ENCODE peak calls at places on chromosomes 1 and 21, in five cellular contexts. Y is nephron progenitor cell, E is cardiac muscle cell, P is progenitor cell of endocrine pancreas, M is RWPE1. S is an unnamed sample.

GRCh38 chr1:28898267-28898955 is 16.0 kb upstream of the EPB41 start:
- DNase-seq in M (no peak), E (no peak), P (no peak), Y (no peak), S (no peak)

GRCh38 chr1:150268342-150268705 is 492 bp downstream of the APH1A start:
- DNase-seq in Y (no peak), M (peak), P (no peak), E (peak), S (peak)

GRCh38 chr1:39204441-39205081 is at the start of gene MACF1:
- DNase-seq in P (no peak), E (peak), Y (peak), M (peak), S (no peak)

GRCh38 chr1:78370356-78370755 is 120.4 kb upstream of the PTGFR start:
- DNase-seq in E (peak), Y (no peak), P (no peak), M (peak), S (no peak)

GRCh38 chr1:232283864-232284263 is 346.1 kb downstream of the SIPA1L2 start:
- DNase-seq in E (no peak), Y (peak), M (no peak), P (no peak), S (no peak)

GRCh38 chr1:67618285-67619018 is 66.5 kb upstream of the GADD45A start:
- DNase-seq in M (peak), P (no peak), Y (no peak), E (peak), S (no peak)

GRCh38 chr1:67735806-67736627 is 51.0 kb downstream of the GADD45A start:
- DNase-seq in E (peak), P (no peak), Y (peak), M (peak), S (peak)

GRCh38 chr1:18007391-18008106 is 100.0 kb upstream of the IGSF21 start:
- DNase-seq in P (no peak), Y (no peak), M (no peak), E (no peak), S (no peak)

GRCh38 chr1:30264672-30265025 is 458.7 kb downstream of the MATN1 start:
- DNase-seq in Y (no peak), P (no peak), E (no peak), M (no peak), S (no peak)

GRCh38 chr1:206456577-206457375 is 13.5 kb upstream of the IKBKE start:
- DNase-seq in P (no peak), Y (no peak), M (peak), E (no peak), S (no peak)

GRCh38 chr1:224432672-224433040 is 1.9 kb downstream of the WDR26 start:
- DNase-seq in M (no peak), E (peak), Y (no peak), P (no peak), S (no peak)

GRCh38 chr1:30777060-30777905 is 19.7 kb upstream of the LAPTM5 start:
- DNase-seq in E (no peak), P (no peak), Y (no peak), M (no peak), S (no peak)

GRCh38 chr1:11354893-11355593 is 82.0 kb downstream of the UBIAD1 start:
- DNase-seq in Y (no peak), E (no peak), P (no peak), M (no peak), S (no peak)

GRCh38 chr1:27555700-27556424 is 48.1 kb downstream of the AHDC1 start:
- DNase-seq in Y (no peak), P (no peak), E (peak), M (no peak), S (no peak)

GRCh38 chr1:35324486-35324885 is 56.0 kb downstream of the ZMYM4 start:
- DNase-seq in Y (no peak), M (no peak), P (no peak), E (peak), S (no peak)

GRCh38 chr21:26506951-26507350 is 66.1 kb downstream of the CYYR1 start:
- DNase-seq in E (peak), M (peak), Y (no peak), P (no peak), S (no peak)

GRCh38 chr1:239811211-239811902 is 280.3 kb upstream of the FMN2 start:
- DNase-seq in E (no peak), P (no peak), M (no peak), Y (peak), S (no peak)

GRCh38 chr1:68211781-68212180 is 20.5 kb downstream of the WLS start:
- DNase-seq in Y (no peak), E (no peak), P (no peak), M (no peak), S (no peak)

GRCh38 chr1:6923955-6924890 is 139.0 kb downstream of the CAMTA1 start:
- DNase-seq in Y (no peak), P (no peak), E (no peak), M (no peak), S (no peak)

GRCh38 chr1:37078866-37079265 is 44.6 kb upstream of the GRIK3 start:
- DNase-seq in Y (no peak), M (no peak), P (no peak), E (no peak), S (no peak)

GRCh38 chr1:238279694-238280380 is 389.1 kb upstream of the ZP4 start:
- DNase-seq in M (no peak), E (no peak), P (no peak), Y (no peak), S (no peak)

GRCh38 chr1:25120286-25120685 is 112.0 kb downstream of the SYF2 start:
- DNase-seq in E (no peak), Y (no peak), M (no peak), P (no peak), S (no peak)

GRCh38 chr1:153678519-153679336 is at the start of gene NPR1:
- DNase-seq in E (peak), P (no peak), M (no peak), Y (peak), S (peak)

GRCh38 chr1:101051688-101052638 is 26.4 kb upstream of the DPH5 start:
- DNase-seq in M (no peak), Y (no peak), P (no peak), E (no peak), S (no peak)

GRCh38 chr1:82124987-82125638 is 324.4 kb downstream of the ADGRL2 start:
- DNase-seq in Y (no peak), M (no peak), P (no peak), E (no peak), S (no peak)

GRCh38 chr1:225877570-225877969 is 4.6 kb downstream of the TMEM63A start:
- DNase-seq in E (peak), Y (peak), M (no peak), P (no peak), S (peak)

GRCh38 chr1:29736582-29737188 is 500.4 kb downstream of the PTPRU start:
- DNase-seq in P (peak), E (peak), Y (peak), M (peak), S (peak)

GRCh38 chr1:59242345-59242744 is 54.5 kb upstream of the FGGY start:
- DNase-seq in Y (no peak), P (no peak), E (no peak), M (no peak), S (no peak)

GRCh38 chr1:25926731-25927496 is 20.7 kb upstream of the STMN1 start:
- DNase-seq in M (no peak), E (no peak), Y (no peak), P (no peak), S (no peak)

GRCh38 chr1:206714331-206715058 is 29.8 kb downstream of the MAPKAPK2 start:
- DNase-seq in Y (no peak), P (no peak), M (peak), E (no peak), S (peak)

DNA sequence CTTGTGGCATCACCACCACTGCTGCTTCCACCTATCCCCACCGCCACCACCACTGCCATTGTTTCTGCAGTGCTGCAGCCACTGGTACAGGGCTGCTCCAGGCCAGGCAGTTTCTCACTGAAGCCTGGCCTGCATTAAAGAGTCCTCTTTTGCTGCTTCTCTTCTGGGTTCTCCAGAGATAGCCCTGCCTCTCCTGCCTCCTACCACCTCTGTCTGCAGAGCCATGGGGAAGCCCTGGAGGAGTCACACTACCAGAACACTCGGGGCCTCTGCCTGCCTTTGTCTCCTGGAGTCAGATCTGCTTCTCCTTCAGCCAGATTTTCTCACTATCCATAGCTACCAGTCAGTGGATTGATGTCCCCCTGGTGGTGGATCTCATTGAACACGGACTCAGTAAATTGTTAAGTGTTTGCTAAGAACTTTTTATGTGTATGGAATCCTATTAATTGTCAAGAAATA is 37.7 kb upstream of the DDAH1 start:
- DNase-seq in Y (peak), M (peak), P (no peak), E (peak), S (peak)
- TF ChIP-seq CTCF in Y (peak), M (peak), P (peak), E (peak), S (peak)

GRCh38 chr1:21705303-21705980 is 36.3 kb upstream of the RAP1GAP start:
- DNase-seq in M (no peak), P (no peak), Y (no peak), E (no peak), S (no peak)

GRCh38 chr1:21702780-21703179 is 33.6 kb upstream of the RAP1GAP start:
- DNase-seq in M (no peak), Y (no peak), P (no peak), E (no peak), S (no peak)

GRCh38 chr1:21704055-21704660 is 35.0 kb upstream of the RAP1GAP start:
- DNase-seq in P (no peak), Y (no peak), M (no peak), E (no peak), S (no peak)

GRCh38 chr1:21701401-21701800 is 32.2 kb upstream of the RAP1GAP start:
- DNase-seq in Y (no peak), M (no peak), P (no peak), E (no peak), S (no peak)

GRCh38 chr1:21703318-21703963 is 34.3 kb upstream of the RAP1GAP start:
- DNase-seq in E (peak), P (no peak), M (peak), Y (no peak), S (no peak)
- TF ChIP-seq CTCF in E (peak), P (peak), M (peak), Y (peak), S (no peak)

GRCh38 chr1:145960468-145961108 is 2.8 kb upstream of the LIX1L start:
- DNase-seq in Y (peak), M (no peak), E (peak), P (peak), S (peak)
- TF ChIP-seq CTCF in Y (peak), M (no peak), E (no peak), P (peak), S (no peak)

GRCh38 chr21:32356874-32357395 is 35.9 kb downstream of the URB1 start:
- DNase-seq in M (no peak), E (no peak), Y (no peak), P (no peak), S (no peak)

GRCh38 chr21:32364801-32365200 is 28.0 kb downstream of the URB1 start:
- DNase-seq in E (no peak), P (no peak), M (no peak), Y (no peak), S (no peak)

GRCh38 chr21:32360401-32360981 is 32.3 kb downstream of the URB1 start:
- DNase-seq in M (no peak), Y (no peak), E (no peak), P (no peak), S (no peak)

GRCh38 chr21:32364387-32364786 is 28.4 kb downstream of the URB1 start:
- DNase-seq in Y (no peak), P (no peak), E (no peak), M (no peak), S (no peak)

GRCh38 chr21:32359719-32360260 is 33.0 kb downstream of the URB1 start:
- DNase-seq in Y (no peak), E (no peak), P (no peak), M (no peak), S (peak)
- TF ChIP-seq CTCF in Y (no peak), E (peak), P (no peak), M (no peak), S (no peak)

GRCh38 chr1:114956570-114956969 is 73.1 kb upstream of the TSHB start:
- DNase-seq in E (peak), M (no peak), Y (no peak), P (no peak), S (peak)
- TF ChIP-seq CTCF in E (peak), M (no peak), Y (peak), P (peak), S (no peak)

DNA sequence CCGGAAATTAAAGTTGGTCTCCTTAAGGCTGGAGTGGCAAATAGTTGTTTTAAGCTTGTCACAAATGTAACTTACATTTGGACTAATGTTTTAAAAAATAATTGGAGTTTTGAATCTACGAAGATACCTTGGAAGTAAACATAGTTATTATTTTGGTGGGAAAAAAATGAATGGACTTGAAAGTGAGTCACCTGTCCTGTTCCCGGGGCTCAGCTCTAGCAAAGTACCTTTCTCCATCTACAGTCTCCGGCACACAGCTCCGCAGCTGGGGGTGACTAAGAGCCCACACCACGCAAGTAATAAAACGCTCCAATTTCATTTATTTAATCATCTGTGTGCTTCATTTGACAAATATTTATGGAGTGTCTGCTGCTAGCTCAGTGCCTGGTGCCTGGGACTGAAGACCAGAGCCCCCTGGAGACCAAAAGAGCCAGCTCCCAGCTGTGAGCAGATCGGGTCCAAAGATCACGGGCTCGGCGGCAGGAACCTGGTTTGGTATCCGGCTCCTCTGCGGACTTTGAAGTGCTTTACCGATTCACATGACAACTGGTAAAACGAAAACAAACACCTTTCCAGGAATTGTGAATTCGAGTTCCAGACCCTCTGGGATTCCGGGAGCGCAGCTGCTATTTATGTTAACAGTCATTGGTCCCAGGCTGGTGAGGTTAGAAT is 1.7 kb upstream of the RIPK4 start:
- DNase-seq in P (no peak), M (peak), E (peak), Y (peak), S (peak)
- TF ChIP-seq CTCF in P (peak), M (no peak), E (peak), Y (peak), S (peak)

DNA sequence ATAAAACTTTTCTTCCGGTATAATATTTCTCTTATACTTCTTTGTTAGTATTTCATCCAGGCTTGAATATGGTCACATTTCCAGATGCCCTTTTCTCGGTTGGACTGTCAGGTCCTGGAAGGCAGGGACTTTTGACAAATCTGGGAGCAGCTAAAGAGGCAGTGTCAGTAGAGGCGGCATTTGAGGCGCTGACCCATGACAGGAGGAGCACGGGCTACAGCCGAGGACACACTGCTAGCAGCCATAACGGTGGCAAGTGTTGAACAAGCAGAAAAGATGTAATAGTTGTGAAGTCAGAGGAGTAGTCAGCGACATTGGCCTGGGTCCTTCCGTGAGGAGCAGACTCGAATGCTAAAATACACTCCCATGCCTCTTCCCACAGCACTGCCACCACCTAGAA is 14.5 kb upstream of the NRIP1 start:
- DNase-seq in Y (peak), M (no peak), P (no peak), E (no peak), S (no peak)
- TF ChIP-seq CTCF in Y (no peak), M (no peak), P (no peak), E (no peak), S (no peak)

DNA sequence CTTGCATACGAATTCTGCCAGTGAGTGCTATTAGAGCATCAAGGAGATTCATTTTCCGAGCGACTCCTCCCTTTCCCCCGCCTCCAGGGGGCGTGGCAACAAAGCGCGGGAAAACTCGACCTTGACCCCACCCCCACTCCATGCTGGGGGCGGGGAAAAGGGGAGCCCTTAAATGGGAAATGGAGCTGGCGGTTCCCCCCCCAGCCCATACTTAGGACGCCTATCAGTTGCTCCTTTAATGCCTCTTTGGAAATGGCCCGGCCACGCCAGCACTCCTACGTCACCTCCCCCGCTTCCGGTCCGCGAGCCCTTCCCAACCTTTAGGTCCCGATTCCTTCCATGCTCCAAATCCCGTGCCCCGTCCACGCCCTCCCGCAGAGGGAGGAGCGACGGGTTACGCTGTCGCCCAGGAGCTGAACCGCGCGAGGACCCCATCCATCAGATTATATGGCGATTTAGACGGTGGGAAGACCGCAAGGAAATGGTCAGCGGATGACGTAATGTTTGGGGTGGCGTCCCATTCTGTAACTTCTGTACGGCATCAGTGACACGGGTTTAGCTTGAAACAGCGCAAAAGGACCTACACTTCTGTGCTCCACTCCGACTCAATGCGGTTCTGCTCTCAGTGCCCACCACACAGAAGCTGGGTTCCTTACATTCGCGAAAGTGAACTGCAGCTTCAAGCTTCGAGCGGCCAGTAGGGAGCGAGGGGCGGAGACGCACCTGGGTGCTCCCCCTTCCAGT is 702 bp upstream of the ZNF687 start:
- DNase-seq in Y (peak), E (peak), P (peak), M (peak), S (peak)
- TF ChIP-seq CTCF in Y (no peak), E (no peak), P (no peak), M (no peak), S (no peak)